ENCODE peak calls at places on chromosomes 4 and X, in four cellular contexts. D is testis, U is endodermal cell, L is brain microvascular endothelial cell. M is an unnamed sample.

GRCh38 chrX:23900220-23900797 is 7.4 kb downstream of the APOO start:
- DNase-seq in U (peak; percentile 60), L (no peak), D (no peak), M (no peak)

GRCh38 chrX:150621652-150622051 is 53.2 kb downstream of the MTM1 start:
- DNase-seq in L (no peak), U (no peak), D (no peak), M (no peak)

GRCh38 chrX:110600745-110601310 is 194.8 kb downstream of the CHRDL1 start:
- DNase-seq in D (no peak), U (no peak), L (no peak), M (no peak)

GRCh38 chrX:84336646-84337045 is 148.6 kb upstream of the RPS6KA6 start:
- DNase-seq in U (no peak), L (no peak), D (no peak), M (no peak)

GRCh38 chr4:184529283-184529682 is 54.9 kb upstream of the IRF2 start:
- DNase-seq in U (no peak), L (peak; percentile 31), D (no peak), M (peak; percentile 48)

GRCh38 chrX:74461384-74461783 is 40.1 kb downstream of the SLC16A2 start:
- DNase-seq in L (no peak), D (peak; percentile 15), U (no peak), M (no peak)

GRCh38 chr4:187612211-187612780 is 383.3 kb upstream of the ZFP42 start:
- DNase-seq in D (no peak), U (no peak), L (no peak), M (no peak)

GRCh38 chr4:44162538-44163270 is 285.9 kb downstream of the KCTD8 start:
- DNase-seq in U (no peak), D (no peak), L (no peak), M (no peak)

GRCh38 chr4:85756938-85757337 is 282.0 kb downstream of the ARHGAP24 start:
- DNase-seq in U (peak; percentile 64), D (no peak), L (peak; percentile 48), M (peak; percentile 45)

DNA sequence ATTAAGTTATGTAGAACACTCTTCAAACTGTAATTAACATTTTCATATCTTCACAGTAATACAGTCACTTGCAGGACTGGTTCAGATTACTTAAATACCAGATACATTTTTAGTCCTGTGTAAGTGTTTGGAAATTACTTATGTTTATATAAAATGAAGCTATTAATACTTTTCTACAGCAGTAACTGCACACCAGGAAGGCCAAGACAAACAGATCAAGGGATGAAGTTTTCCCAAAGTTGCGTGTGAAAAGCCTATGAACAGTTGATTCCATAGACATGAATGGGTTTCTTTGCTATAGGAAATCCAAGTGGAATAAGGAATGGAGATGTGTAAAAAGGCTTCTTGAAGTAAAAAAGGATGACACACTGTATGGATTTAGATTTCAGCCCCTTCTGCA is 28.9 kb upstream of the DRP2 start:
- DNase-seq in U (no peak), L (no peak), D (no peak), M (no peak)
- H3K4me3 ChIP-seq in U (no peak overlapping the region), L (no peak overlapping the region), D (no peak overlapping the region), M (no peak overlapping the region)

DNA sequence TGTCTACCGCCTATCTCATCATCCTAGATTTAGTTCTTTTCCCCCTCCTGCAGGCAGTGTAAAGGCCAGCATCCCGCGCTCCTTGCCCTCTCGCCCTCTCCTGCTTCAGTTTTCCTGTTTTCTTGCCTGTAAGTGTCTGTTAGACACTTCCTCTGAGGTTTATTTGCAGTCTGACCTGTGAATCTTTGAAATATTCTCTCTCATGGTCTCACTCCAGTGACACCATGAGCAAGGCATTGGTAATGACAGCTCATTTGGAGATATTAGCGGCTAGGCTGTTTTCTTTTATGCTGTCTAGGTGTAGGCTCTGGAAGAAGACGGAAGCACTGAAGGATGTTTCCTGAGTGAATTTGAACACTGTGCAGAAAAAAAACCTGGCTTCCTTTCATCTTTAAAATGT is 179.6 kb downstream of the KDR start:
- DNase-seq in U (no peak), L (peak; percentile 43), D (no peak), M (no peak)
- TF ChIP-seq CTCF in U (peak; percentile 40), L (peak; percentile 29), D (no peak), M (peak; percentile 12)

GRCh38 chr4:34271479-34272355 is 1972.6 kb downstream of the ARAP2 start:
- DNase-seq in D (no peak), U (no peak), L (no peak), M (no peak)
- H3K4me3 ChIP-seq in D (no peak overlapping the region), U (no peak overlapping the region), L (no peak overlapping the region), M (no peak overlapping the region)

DNA sequence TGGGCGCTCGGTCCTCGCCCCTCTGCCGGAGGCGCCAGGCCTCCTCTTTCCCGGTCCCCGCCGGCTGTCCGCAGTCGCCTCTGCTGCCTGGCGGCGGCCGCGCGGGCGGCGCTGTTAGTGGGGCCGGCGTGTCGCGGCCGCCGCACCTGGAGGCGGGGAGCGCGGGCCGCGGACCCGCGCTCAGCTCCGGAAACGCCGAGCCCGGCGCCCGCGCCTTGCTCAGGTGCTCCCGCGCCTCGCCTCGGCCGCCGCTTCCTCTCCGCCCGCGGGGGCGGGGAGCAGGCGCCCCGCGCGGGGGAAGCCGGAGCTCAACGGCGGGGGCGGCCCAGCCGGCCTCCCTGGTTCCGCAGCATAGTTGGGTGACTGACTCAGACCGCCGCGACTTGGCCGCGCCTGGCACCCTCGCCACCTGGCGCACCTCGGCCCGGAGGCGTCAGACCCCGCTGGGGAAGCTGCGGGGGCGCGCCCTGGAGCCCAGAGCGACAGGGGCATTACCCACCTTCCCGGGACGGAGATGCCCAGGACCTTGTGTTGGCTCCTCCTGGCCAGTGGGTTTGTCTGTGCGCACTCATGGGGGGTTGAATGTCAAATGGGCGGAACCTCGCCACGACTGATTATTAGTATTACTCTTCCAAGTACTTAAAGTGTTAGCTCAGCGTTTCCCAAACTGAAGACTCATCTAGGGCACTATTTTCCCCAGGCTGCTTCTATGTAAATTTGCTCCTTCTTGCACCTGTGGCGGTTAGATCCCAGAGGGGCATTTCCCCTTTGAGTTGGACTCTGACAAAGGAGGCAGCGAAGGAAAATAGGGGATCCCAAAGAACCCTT is at the start of gene ARAP2:
- DNase-seq in U (peak; percentile 84), L (no peak), D (peak; percentile 85), M (peak; percentile 47)
- TF ChIP-seq CTCF in U (peak; percentile 41), L (no peak), D (no peak), M (no peak)

DNA sequence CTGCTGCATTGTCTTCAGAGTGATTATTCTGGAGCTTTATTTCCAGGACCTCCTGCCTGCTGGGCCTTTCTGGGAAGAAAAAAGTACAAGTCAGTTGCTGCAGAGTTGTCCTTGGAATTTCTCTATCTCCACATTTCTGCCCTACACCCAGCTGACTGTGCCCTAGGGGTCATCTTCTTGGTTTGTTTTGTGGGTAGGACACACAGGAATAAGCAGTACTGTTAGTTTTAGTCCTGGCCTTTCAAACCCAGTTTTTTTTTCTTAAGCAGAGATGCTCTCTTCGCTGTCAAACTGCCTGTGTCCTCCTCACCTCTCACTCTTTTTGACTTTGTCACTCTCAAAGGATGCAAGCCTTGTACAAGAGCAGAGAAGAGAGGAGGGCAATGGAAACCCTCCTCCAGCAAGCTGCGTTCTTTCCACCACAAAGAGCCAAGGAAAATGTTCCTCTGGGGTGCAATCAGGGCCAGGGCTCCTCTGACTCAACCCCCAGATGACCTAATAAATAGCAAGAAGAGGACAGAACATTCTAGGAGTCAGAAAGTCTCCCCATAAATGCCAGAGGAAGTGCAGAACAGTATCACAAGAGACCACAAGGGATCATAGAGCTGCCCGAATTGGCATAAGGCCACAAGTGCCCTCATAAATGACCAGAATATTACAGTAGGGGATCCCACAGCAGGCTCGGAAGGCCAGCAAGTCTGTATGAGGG is 186.2 kb downstream of the RCHY1 start:
- DNase-seq in L (no peak), D (peak; percentile 28), U (no peak), M (no peak)
- H3K4me3 ChIP-seq in L (no peak overlapping the region), D (no peak overlapping the region), U (no peak overlapping the region), M (no peak overlapping the region)

GRCh38 chr4:164856396-164856795 is 20.6 kb upstream of the APELA start:
- DNase-seq in D (no peak), U (no peak), L (no peak), M (no peak)
- TF ChIP-seq CTCF in D (no peak), U (no peak), L (no peak), M (no peak)